ENCODE peak calls at places on chromosomes 2 and 18, in eight cellular contexts. I is lower lobe of right lung; V is NCI-H1436; S is activated gamma-delta T cell treated with Interleukin-2 at 50 U/mL for 16 hours; M is CD8-positive, alpha-beta memory T cell; E is NCI-H2081; Y is fibroblast of mammary gland; L is left ventricle myocardium inferior. B is an unnamed sample.

GRCh38 chr2:232523682-232524597 is 2.0 kb upstream of the CHRND start:
- DNase-seq in V (no peak), L (no peak), S (no peak), M (no peak), I (no peak), E (no peak), Y (peak), B (no peak)

GRCh38 chr2:55338268-55338667 is 69.2 kb upstream of the MTIF2 start:
- DNase-seq in I (no peak), Y (peak), V (no peak), S (no peak), M (no peak), E (no peak), L (no peak), B (no peak)

GRCh38 chr18:23992119-23992940 is 22.2 kb upstream of the TTC39C start:
- DNase-seq in M (peak), E (peak), L (peak), I (peak), V (peak), S (peak), Y (no peak), B (peak)

GRCh38 chr2:231961349-231962166 is at the start of gene DIS3L2:
- DNase-seq in E (peak), S (peak), M (peak), Y (peak), I (peak), V (peak), L (peak), B (peak)

GRCh38 chr2:83742117-83742782 is 716.8 kb downstream of the SUCLG1 start:
- DNase-seq in V (no peak), L (peak), M (no peak), Y (no peak), S (no peak), E (no peak), I (peak), B (no peak)

GRCh38 chr2:120737802-120738516 is 2.3 kb downstream of the GLI2 start:
- DNase-seq in Y (no peak), V (no peak), I (no peak), M (no peak), S (no peak), L (no peak), E (no peak), B (no peak)

GRCh38 chr2:200814917-200815316 is 3.2 kb downstream of the BZW1 start:
- DNase-seq in I (no peak), Y (peak), V (no peak), E (no peak), S (no peak), L (no peak), M (no peak), B (no peak)

GRCh38 chr2:164933751-164934189 is 21.6 kb downstream of the SLC38A11 start:
- DNase-seq in M (no peak), S (no peak), I (no peak), Y (no peak), E (peak), L (no peak), V (no peak), B (no peak)

GRCh38 chr18:21996261-21996892 is 173.0 kb upstream of the GATA6 start:
- DNase-seq in S (no peak), M (no peak), I (no peak), Y (peak), V (no peak), E (no peak), L (no peak), B (no peak)

GRCh38 chr2:113858764-113859163 is 31.1 kb upstream of the ACTR3 start:
- DNase-seq in M (no peak), Y (peak), E (no peak), S (no peak), V (no peak), I (no peak), L (no peak), B (no peak)

GRCh38 chr2:11616851-11617415 is 53.1 kb downstream of the NTSR2 start:
- DNase-seq in Y (no peak), E (no peak), I (no peak), V (no peak), L (no peak), M (no peak), S (no peak), B (no peak)

GRCh38 chr2:28030600-28030999 is 140.1 kb downstream of the BABAM2 start:
- DNase-seq in M (no peak), V (no peak), S (no peak), L (peak), E (no peak), Y (no peak), I (no peak), B (no peak)

GRCh38 chr2:110146945-110147332 is 31.3 kb upstream of the MALL start:
- DNase-seq in E (no peak), Y (no peak), S (no peak), I (no peak), V (no peak), L (no peak), M (no peak), B (no peak)

GRCh38 chr2:212193066-212193465 is 345.5 kb downstream of the ERBB4 start:
- DNase-seq in L (no peak), M (no peak), V (no peak), E (peak), Y (no peak), I (no peak), S (no peak), B (no peak)

GRCh38 chr2:102050854-102051391 is 59.2 kb downstream of the IL1R2 start:
- DNase-seq in Y (peak), I (peak), M (no peak), V (no peak), S (no peak), E (no peak), L (peak), B (no peak)

GRCh38 chr2:46117379-46117778 is 179.8 kb upstream of the EPAS1 start:
- DNase-seq in S (no peak), V (no peak), M (no peak), L (no peak), E (no peak), I (no peak), Y (peak), B (no peak)

GRCh38 chr2:152413228-152414030 is 78.5 kb downstream of the FMNL2 start:
- DNase-seq in Y (no peak), M (no peak), S (no peak), V (no peak), I (no peak), E (no peak), L (no peak), B (peak)

GRCh38 chr18:56269958-56270357 is 368.4 kb downstream of the TXNL1 start:
- DNase-seq in Y (no peak), L (no peak), S (no peak), M (no peak), E (no peak), V (no peak), I (no peak), B (no peak)

GRCh38 chr2:230664844-230665243 is 47.8 kb upstream of the CAB39 start:
- DNase-seq in M (no peak), S (no peak), L (no peak), I (peak), V (no peak), E (no peak), Y (no peak), B (no peak)

GRCh38 chr2:165778653-165779451 is 15.2 kb downstream of the GALNT3 start:
- DNase-seq in I (no peak), L (no peak), S (no peak), M (no peak), Y (peak), V (no peak), E (peak), B (no peak)

GRCh38 chr18:10170375-10170774 is 256.6 kb downstream of the VAPA start:
- DNase-seq in L (no peak), S (no peak), M (no peak), Y (no peak), V (peak), I (no peak), E (no peak), B (no peak)

GRCh38 chr18:47981320-47981719 is 50.9 kb upstream of the SMAD2 start:
- DNase-seq in I (no peak), M (no peak), Y (no peak), V (no peak), L (no peak), E (no peak), S (no peak), B (no peak)

GRCh38 chr2:216743781-216744180 is 48.4 kb upstream of the IGFBP5 start:
- DNase-seq in V (no peak), E (no peak), L (no peak), M (no peak), I (no peak), S (no peak), Y (peak), B (no peak)

GRCh38 chr2:202115385-202116060 is 42.5 kb downstream of the KIAA2012 start:
- DNase-seq in V (no peak), L (no peak), Y (peak), I (no peak), S (no peak), M (no peak), E (no peak), B (no peak)

GRCh38 chr2:155266579-155266978 is 568.1 kb downstream of the KCNJ3 start:
- DNase-seq in L (no peak), I (no peak), E (peak), M (no peak), S (no peak), V (no peak), Y (no peak), B (no peak)

GRCh38 chr2:235300368-235301201 is 193.3 kb upstream of the AGAP1 start:
- DNase-seq in V (no peak), L (no peak), S (no peak), Y (peak), I (peak), M (no peak), E (peak), B (no peak)

GRCh38 chr18:47627030-47627429 is 303.4 kb downstream of the SMAD2 start:
- DNase-seq in E (no peak), Y (no peak), V (no peak), M (no peak), S (no peak), I (no peak), L (no peak), B (no peak)

GRCh38 chr2:55364189-55365055 is 55.2 kb downstream of the CCDC88A start:
- DNase-seq in L (no peak), E (no peak), V (no peak), I (no peak), Y (peak), S (no peak), M (no peak), B (peak)

GRCh38 chr2:230319211-230319862 is 7.7 kb upstream of the SP140L start:
- DNase-seq in V (no peak), S (peak), I (no peak), L (no peak), M (peak), Y (no peak), E (no peak), B (no peak)

GRCh38 chr2:170340693-170341068 is 162.7 kb downstream of the MYO3B start:
- DNase-seq in M (no peak), S (no peak), L (no peak), E (no peak), I (no peak), Y (no peak), V (no peak), B (no peak)

GRCh38 chr2:38155025-38155424 is 79.1 kb upstream of the CYP1B1 start:
- DNase-seq in Y (no peak), L (no peak), V (no peak), I (no peak), S (no peak), E (no peak), M (no peak), B (no peak)

GRCh38 chr18:7722955-7723354 is 155.8 kb downstream of the PTPRM start:
- DNase-seq in Y (no peak), I (no peak), V (no peak), E (no peak), S (no peak), L (no peak), M (no peak), B (no peak)

GRCh38 chr2:50491541-50492114 is 540.3 kb downstream of the NRXN1 start:
- DNase-seq in E (peak), I (no peak), M (no peak), V (peak), S (no peak), Y (peak), L (no peak), B (no peak)

GRCh38 chr2:108268001-108268400 is 20.7 kb upstream of the SULT1C2 start:
- DNase-seq in I (no peak), Y (peak), E (no peak), M (no peak), S (no peak), V (no peak), L (no peak), B (no peak)

GRCh38 chr2:64485961-64486360 is 32.0 kb downstream of the LGALSL start:
- DNase-seq in I (no peak), S (no peak), M (no peak), E (peak), V (no peak), L (peak), Y (peak), B (no peak)

GRCh38 chr2:216354236-216354788 is 18.0 kb downstream of the MARCHF4 start:
- DNase-seq in S (no peak), V (no peak), M (no peak), L (no peak), I (no peak), E (no peak), Y (peak), B (no peak)

GRCh38 chr2:157839822-157840221 is 36.3 kb downstream of the ACVR1 start:
- DNase-seq in E (no peak), M (no peak), Y (no peak), S (no peak), I (no peak), V (no peak), L (no peak), B (no peak)

B was measured in C1 segment of cervical spinal cord.